ENCODE peak calls at places on chromosomes 1 and 21, in five cellular contexts. Q is upper lobe of left lung, K is activated gamma-delta T cell treated with Interleukin-2 at 50 U/mL for 16 hours, S is NCI-H748 treated with DMSO at 0.1 percent for 48 hours, T is T-cell. C is an unnamed sample.
A peak's percentile ranks its signal among the peaks of the same experiment; 100 is the strongest.

GRCh38 chr1:2249559-2249906 is 21.4 kb downstream of the SKI start:
- DNase-seq in Q (no peak), T (no peak), K (no peak), S (no peak), C (no peak)

GRCh38 chr1:162003825-162004205 is 19.9 kb downstream of the OLFML2B start:
- DNase-seq in S (no peak), T (no peak), K (no peak), Q (no peak), C (no peak)

GRCh38 chr1:108560430-108561144 is 687 bp downstream of the EEIG2 start:
- DNase-seq in K (peak; percentile 31), T (peak; percentile 10), S (peak; percentile 33), Q (peak; percentile 87), C (peak; percentile 12)

GRCh38 chr1:227920896-227921295 is 26.8 kb downstream of the WNT9A start:
- DNase-seq in T (no peak), Q (no peak), K (no peak), S (no peak), C (no peak)

GRCh38 chr1:182968151-182968741 is 15.3 kb upstream of the SHCBP1L start:
- DNase-seq in K (no peak), T (no peak), S (no peak), Q (no peak), C (no peak)

GRCh38 chr1:19623523-19623922 is 20.6 kb upstream of the NBL1 start:
- DNase-seq in S (no peak), T (no peak), Q (no peak), K (no peak), C (no peak)

GRCh38 chr1:7290971-7291970 is 479.8 kb upstream of the VAMP3 start:
- DNase-seq in K (no peak), Q (no peak), S (no peak), T (no peak), C (no peak)

GRCh38 chr1:180970333-180971079 is 52.2 kb downstream of the STX6 start:
- DNase-seq in S (no peak), T (no peak), K (no peak), Q (no peak), C (no peak)

GRCh38 chr21:45076245-45076661 is 1.9 kb downstream of the ADARB1 start:
- DNase-seq in T (no peak), K (no peak), S (no peak), Q (no peak), C (no peak)

GRCh38 chr1:196152086-196152485 is 456.2 kb downstream of the KCNT2 start:
- DNase-seq in S (no peak), T (no peak), Q (no peak), K (no peak), C (no peak)

GRCh38 chr1:157390646-157391045 is 161.7 kb downstream of the FCRL5 start:
- DNase-seq in T (no peak), Q (no peak), K (no peak), S (no peak), C (no peak)

GRCh38 chr1:41827991-41828570 is 90.6 kb downstream of the HIVEP3 start:
- DNase-seq in K (no peak), T (no peak), S (no peak), Q (no peak), C (no peak)

GRCh38 chr1:76035053-76035452 is 39.5 kb upstream of the ST6GALNAC3 start:
- DNase-seq in Q (no peak), K (no peak), S (no peak), T (no peak), C (no peak)

GRCh38 chr1:6962956-6963915 is 178.0 kb downstream of the CAMTA1 start:
- DNase-seq in T (peak; percentile 30), Q (peak; percentile 85), S (peak; percentile 54), K (peak; percentile 15), C (peak; percentile 35)

C was measured in naive thymus-derived CD8-positive, alpha-beta T cell.